ENCODE peak calls at places on chromosome 11, in nine cellular contexts. One of them, this sample, is unnamed.

GRCh38 chr11:1139441-1140066 is 18.2 kb upstream of the MUC5AC start:
- DNase-seq in HCT116: no peak
- DNase-seq in A549: no peak
- DNase-seq in GM23338: no peak
- DNase-seq in SK-N-SH: no peak
- DNase-seq in GM12878: no peak
- DNase-seq in HepG2: no peak
- DNase-seq in K562: no peak
- DNase-seq in Panc1: no peak
- DNase-seq in this sample: no peak

GRCh38 chr11:119149371-119150275 is 771 bp downstream of the ABCG4 start:
- DNase-seq in HCT116: no peak
- DNase-seq in A549: no peak
- DNase-seq in GM23338: peak
- DNase-seq in SK-N-SH: peak
- DNase-seq in GM12878: no peak
- DNase-seq in HepG2: no peak
- DNase-seq in K562: no peak
- DNase-seq in Panc1: no peak
- DNase-seq in this sample: no peak

GRCh38 chr11:122517403-122518379 is 137.8 kb upstream of the UBASH3B start:
- DNase-seq in HCT116: no peak
- DNase-seq in A549: no peak
- DNase-seq in GM23338: no peak
- DNase-seq in SK-N-SH: no peak
- DNase-seq in GM12878: no peak
- DNase-seq in HepG2: no peak
- DNase-seq in K562: no peak
- DNase-seq in Panc1: no peak
- DNase-seq in this sample: no peak

GRCh38 chr11:68297812-68298658 is 14.4 kb upstream of the LRP5 start:
- DNase-seq in HCT116: peak
- DNase-seq in A549: peak
- DNase-seq in GM23338: peak
- DNase-seq in SK-N-SH: peak
- DNase-seq in GM12878: no peak
- DNase-seq in HepG2: peak
- DNase-seq in K562: peak
- DNase-seq in Panc1: no peak
- DNase-seq in this sample: no peak

GRCh38 chr11:60905047-60905446 is 1.3 kb downstream of the PRPF19 start:
- DNase-seq in HCT116: no peak
- DNase-seq in A549: no peak
- DNase-seq in GM23338: no peak
- DNase-seq in SK-N-SH: peak
- DNase-seq in GM12878: no peak
- DNase-seq in HepG2: no peak
- DNase-seq in K562: no peak
- DNase-seq in Panc1: no peak
- DNase-seq in this sample: no peak

GRCh38 chr11:8325905-8326304 is 62.2 kb upstream of the LMO1 start:
- DNase-seq in HCT116: no peak
- DNase-seq in A549: no peak
- DNase-seq in GM23338: peak
- DNase-seq in SK-N-SH: no peak
- DNase-seq in GM12878: no peak
- DNase-seq in HepG2: no peak
- DNase-seq in K562: no peak
- DNase-seq in Panc1: no peak
- DNase-seq in this sample: no peak

GRCh38 chr11:116874251-116874650 is 36.8 kb upstream of the APOA1 start:
- DNase-seq in HCT116: no peak
- DNase-seq in A549: no peak
- DNase-seq in GM23338: no peak
- DNase-seq in SK-N-SH: no peak
- DNase-seq in GM12878: no peak
- DNase-seq in HepG2: no peak
- DNase-seq in K562: no peak
- DNase-seq in Panc1: no peak
- DNase-seq in this sample: no peak

GRCh38 chr11:32333335-32333991 is 101.9 kb downstream of the WT1 start:
- DNase-seq in HCT116: no peak
- DNase-seq in A549: peak
- DNase-seq in GM23338: peak
- DNase-seq in SK-N-SH: peak
- DNase-seq in GM12878: no peak
- DNase-seq in HepG2: no peak
- DNase-seq in K562: no peak
- DNase-seq in Panc1: no peak
- DNase-seq in this sample: no peak

GRCh38 chr11:116207349-116207748 is 565.4 kb downstream of the BUD13 start:
- DNase-seq in HCT116: no peak
- DNase-seq in A549: no peak
- DNase-seq in GM23338: no peak
- DNase-seq in SK-N-SH: peak
- DNase-seq in GM12878: no peak
- DNase-seq in HepG2: no peak
- DNase-seq in K562: no peak
- DNase-seq in Panc1: no peak
- DNase-seq in this sample: no peak

GRCh38 chr11:16825091-16825490 is 86.6 kb downstream of the C11orf58 start:
- DNase-seq in HCT116: no peak
- DNase-seq in A549: no peak
- DNase-seq in GM23338: no peak
- DNase-seq in SK-N-SH: no peak
- DNase-seq in GM12878: no peak
- DNase-seq in HepG2: no peak
- DNase-seq in K562: no peak
- DNase-seq in Panc1: no peak
- DNase-seq in this sample: no peak

GRCh38 chr11:44782478-44782877 is 55.7 kb downstream of the TSPAN18 start:
- DNase-seq in HCT116: no peak
- DNase-seq in A549: no peak
- DNase-seq in GM23338: no peak
- DNase-seq in SK-N-SH: no peak
- DNase-seq in GM12878: no peak
- DNase-seq in HepG2: no peak
- DNase-seq in K562: no peak
- DNase-seq in Panc1: no peak
- DNase-seq in this sample: no peak

GRCh38 chr11:117930208-117930570 is 987 bp upstream of the TMPRSS13 start:
- DNase-seq in HCT116: no peak
- DNase-seq in A549: no peak
- DNase-seq in GM23338: no peak
- DNase-seq in SK-N-SH: no peak
- DNase-seq in GM12878: no peak
- DNase-seq in HepG2: no peak
- DNase-seq in K562: no peak
- DNase-seq in Panc1: no peak
- DNase-seq in this sample: no peak

GRCh38 chr11:65225284-65226102 is 36.3 kb upstream of the POLA2 start:
- DNase-seq in HCT116: no peak
- DNase-seq in A549: peak
- DNase-seq in GM23338: peak
- DNase-seq in SK-N-SH: peak
- DNase-seq in GM12878: no peak
- DNase-seq in HepG2: peak
- DNase-seq in K562: peak
- DNase-seq in Panc1: peak
- DNase-seq in this sample: peak

GRCh38 chr11:35994421-35994820 is 50.6 kb downstream of the LDLRAD3 start:
- DNase-seq in HCT116: no peak
- DNase-seq in A549: no peak
- DNase-seq in GM23338: no peak
- DNase-seq in SK-N-SH: no peak
- DNase-seq in GM12878: no peak
- DNase-seq in HepG2: no peak
- DNase-seq in K562: no peak
- DNase-seq in Panc1: no peak
- DNase-seq in this sample: no peak

GRCh38 chr11:35798423-35798822 is 135.8 kb downstream of the TRIM44 start:
- DNase-seq in HCT116: no peak
- DNase-seq in A549: no peak
- DNase-seq in GM23338: no peak
- DNase-seq in SK-N-SH: no peak
- DNase-seq in GM12878: no peak
- DNase-seq in HepG2: no peak
- DNase-seq in K562: no peak
- DNase-seq in Panc1: no peak
- DNase-seq in this sample: no peak

DNA sequence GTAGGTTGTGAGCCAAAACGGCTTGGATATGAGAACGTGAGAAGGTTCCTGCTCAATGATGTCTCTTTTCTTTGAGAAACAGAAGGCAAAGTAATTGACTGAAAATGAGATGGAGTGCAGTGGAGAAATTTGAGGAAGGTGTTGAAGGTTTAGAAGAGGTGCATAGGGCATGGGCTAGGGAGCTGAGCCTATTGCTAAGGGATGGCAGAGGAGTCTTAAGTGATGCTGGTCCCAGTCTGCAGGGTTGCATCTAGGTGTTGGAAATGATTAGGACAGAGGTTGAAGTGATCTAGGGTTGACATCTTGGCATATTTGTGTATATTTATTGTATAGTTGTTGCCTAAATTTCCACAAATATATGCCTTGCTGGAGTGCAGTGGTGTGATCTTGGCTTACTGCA is 2.3 kb downstream of the BIRC3 start:
- DNase-seq in HCT116: no peak
- DNase-seq in A549: no peak
- DNase-seq in GM23338: no peak
- DNase-seq in SK-N-SH: no peak
- DNase-seq in GM12878: no peak
- DNase-seq in HepG2: no peak
- DNase-seq in K562: no peak
- DNase-seq in Panc1: no peak
- DNase-seq in this sample: no peak
- H3K4me3 ChIP-seq in HCT116: no peak
- H3K4me3 ChIP-seq in A549: peak
- H3K4me3 ChIP-seq in GM23338: no peak
- H3K4me3 ChIP-seq in SK-N-SH: no peak
- H3K4me3 ChIP-seq in GM12878: peak
- H3K4me3 ChIP-seq in HepG2: no peak
- H3K4me3 ChIP-seq in K562: no peak
- H3K4me3 ChIP-seq in Panc1: peak
- H3K4me3 ChIP-seq in this sample: no peak

GRCh38 chr11:12321217-12321937 is 56.0 kb upstream of the PARVA start:
- DNase-seq in HCT116: no peak
- DNase-seq in A549: no peak
- DNase-seq in GM23338: no peak
- DNase-seq in SK-N-SH: no peak
- DNase-seq in GM12878: no peak
- DNase-seq in HepG2: no peak
- DNase-seq in K562: no peak
- DNase-seq in Panc1: no peak
- DNase-seq in this sample: no peak
- TF ChIP-seq REST in HCT116: no peak
- TF ChIP-seq REST in A549: no peak
- TF ChIP-seq REST in GM23338: no peak
- TF ChIP-seq REST in SK-N-SH: no peak
- TF ChIP-seq REST in GM12878: no peak
- TF ChIP-seq REST in HepG2: no peak
- TF ChIP-seq REST in K562: no peak
- TF ChIP-seq REST in Panc1: no peak
- TF ChIP-seq REST in this sample: no peak

GRCh38 chr11:124864176-124864891 is 898 bp upstream of the ROBO3 start:
- DNase-seq in HCT116: no peak
- DNase-seq in A549: no peak
- DNase-seq in GM23338: no peak
- DNase-seq in SK-N-SH: no peak
- DNase-seq in GM12878: no peak
- DNase-seq in HepG2: no peak
- DNase-seq in K562: no peak
- DNase-seq in Panc1: no peak
- DNase-seq in this sample: no peak
- H3K4me3 ChIP-seq in HCT116: no peak
- H3K4me3 ChIP-seq in A549: no peak
- H3K4me3 ChIP-seq in GM23338: peak
- H3K4me3 ChIP-seq in SK-N-SH: no peak
- H3K4me3 ChIP-seq in GM12878: no peak
- H3K4me3 ChIP-seq in HepG2: no peak
- H3K4me3 ChIP-seq in K562: no peak
- H3K4me3 ChIP-seq in Panc1: no peak
- H3K4me3 ChIP-seq in this sample: no peak

GRCh38 chr11:111631034-111631665 is 28.9 kb downstream of the SIK2 start:
- DNase-seq in HCT116: no peak
- DNase-seq in A549: no peak
- DNase-seq in GM23338: no peak
- DNase-seq in SK-N-SH: no peak
- DNase-seq in GM12878: no peak
- DNase-seq in HepG2: peak
- DNase-seq in K562: no peak
- DNase-seq in Panc1: no peak
- DNase-seq in this sample: no peak
- TF ChIP-seq REST in HCT116: no peak
- TF ChIP-seq REST in A549: no peak
- TF ChIP-seq REST in GM23338: no peak
- TF ChIP-seq REST in SK-N-SH: no peak
- TF ChIP-seq REST in GM12878: no peak
- TF ChIP-seq REST in HepG2: no peak
- TF ChIP-seq REST in K562: no peak
- TF ChIP-seq REST in Panc1: no peak
- TF ChIP-seq REST in this sample: no peak

GRCh38 chr11:120197254-120197891 is 13.5 kb upstream of the OAF start:
- DNase-seq in HCT116: no peak
- DNase-seq in A549: no peak
- DNase-seq in GM23338: peak
- DNase-seq in SK-N-SH: peak
- DNase-seq in GM12878: no peak
- DNase-seq in HepG2: peak
- DNase-seq in K562: no peak
- DNase-seq in Panc1: no peak
- DNase-seq in this sample: no peak
- H3K4me3 ChIP-seq in HCT116: no peak
- H3K4me3 ChIP-seq in A549: no peak
- H3K4me3 ChIP-seq in GM23338: peak
- H3K4me3 ChIP-seq in SK-N-SH: no peak
- H3K4me3 ChIP-seq in GM12878: no peak
- H3K4me3 ChIP-seq in HepG2: peak
- H3K4me3 ChIP-seq in K562: no peak
- H3K4me3 ChIP-seq in Panc1: no peak
- H3K4me3 ChIP-seq in this sample: no peak

DNA sequence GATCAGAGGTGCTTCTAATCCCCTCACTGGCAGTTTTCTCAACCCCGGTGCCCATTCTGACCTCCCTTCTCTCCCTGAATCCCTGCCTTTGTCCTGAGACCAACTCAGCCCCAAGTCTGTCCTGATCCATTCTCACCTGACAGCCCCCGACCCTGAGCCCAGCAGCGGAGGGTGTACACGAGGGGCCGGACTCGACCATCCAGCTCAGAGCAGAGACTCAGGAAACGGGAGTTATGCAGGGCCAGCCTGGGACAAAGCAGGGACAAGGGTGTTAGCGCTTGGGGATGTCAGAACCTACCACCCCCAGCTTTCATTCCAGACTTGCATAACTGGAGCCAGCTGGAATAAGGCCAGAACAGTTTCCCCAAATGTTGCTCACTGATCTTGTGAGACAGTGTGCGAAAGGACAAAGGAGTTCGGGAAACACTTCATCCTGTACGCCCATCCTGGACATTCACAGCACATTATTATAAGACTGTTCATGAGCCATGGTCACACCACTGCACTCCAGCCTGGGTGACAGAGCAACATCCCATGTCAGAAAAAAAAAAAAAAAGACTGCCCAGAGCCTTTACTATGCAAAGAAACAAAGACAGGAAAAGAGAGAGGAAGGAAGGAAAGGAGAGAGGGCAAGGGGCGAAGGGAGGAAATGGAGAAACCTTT is 3.5 kb upstream of the EEF1G start:
- DNase-seq in HCT116: no peak
- DNase-seq in A549: no peak
- DNase-seq in GM23338: no peak
- DNase-seq in SK-N-SH: no peak
- DNase-seq in GM12878: no peak
- DNase-seq in HepG2: no peak
- DNase-seq in K562: no peak
- DNase-seq in Panc1: no peak
- DNase-seq in this sample: no peak
- TF ChIP-seq REST in HCT116: no peak
- TF ChIP-seq REST in A549: no peak
- TF ChIP-seq REST in GM23338: no peak
- TF ChIP-seq REST in SK-N-SH: no peak
- TF ChIP-seq REST in GM12878: no peak
- TF ChIP-seq REST in HepG2: no peak
- TF ChIP-seq REST in K562: no peak
- TF ChIP-seq REST in Panc1: no peak
- TF ChIP-seq REST in this sample: no peak

This sample was measured in HL-60.